ENCODE peak calls at places on chromosomes 16 and 17, in five cellular contexts. R, T, F, B and V are unnamed samples.

GRCh38 chr16:10501016-10501607 is 79.3 kb downstream of the EMP2 start:
- DNase-seq in F (no peak), R (peak; percentile 47), T (no peak), B (peak; percentile 65), V (peak; percentile 5)

GRCh38 chr16:53789159-53789558 is 85.2 kb downstream of the FTO start:
- DNase-seq in T (no peak), R (no peak), F (no peak), B (no peak), V (no peak)

GRCh38 chr16:84292032-84292431 is 2.6 kb upstream of the WFDC1 start:
- DNase-seq in F (no peak), B (no peak), R (no peak), T (no peak), V (peak; percentile 34)

GRCh38 chr16:75254359-75254837 is 3.0 kb upstream of the BCAR1 start:
- DNase-seq in T (peak; percentile 67), B (peak; percentile 54), F (no peak), R (no peak), V (peak; percentile 70)

GRCh38 chr17:43366809-43367587 is 31.8 kb upstream of the ARL4D start:
- DNase-seq in T (no peak), F (no peak), R (no peak), B (no peak), V (peak; percentile 48)

GRCh38 chr16:867421-868385 is 67.2 kb upstream of the GNG13 start:
- DNase-seq in T (no peak), F (no peak), B (no peak), R (no peak), V (no peak)

GRCh38 chr17:82064433-82065192 is 991 bp downstream of the DUS1L start:
- DNase-seq in B (no peak), R (peak; percentile 65), F (no peak), T (no peak), V (peak; percentile 24)

GRCh38 chr17:12041316-12041715 is 20.6 kb downstream of the MAP2K4 start:
- DNase-seq in T (peak; percentile 57), B (no peak), F (peak; percentile 71), R (no peak), V (no peak)

GRCh38 chr17:17300624-17301568 is 2.3 kb upstream of the NT5M start:
- DNase-seq in F (no peak), B (peak; percentile 80), R (peak; percentile 74), T (peak; percentile 47), V (peak; percentile 97)

GRCh38 chr16:5706206-5706605 is 608.6 kb upstream of the EEF2KMT start:
- DNase-seq in B (no peak), R (no peak), F (no peak), T (no peak), V (no peak)

GRCh38 chr16:22402191-22402590 is 27.8 kb upstream of the CDR2 start:
- DNase-seq in R (no peak), T (peak; percentile 58), F (no peak), B (peak; percentile 34), V (no peak)

GRCh38 chr16:66486199-66486772 is 59.2 kb downstream of the BEAN1 start:
- DNase-seq in F (no peak), R (no peak), T (no peak), B (no peak), V (no peak)

GRCh38 chr17:48487221-48487620 is 43.6 kb downstream of the HOXB1 start:
- DNase-seq in T (no peak), R (no peak), B (no peak), F (no peak), V (no peak)

GRCh38 chr17:68356520-68356919 is 65.2 kb downstream of the ARSG start:
- DNase-seq in T (no peak), B (no peak), R (no peak), F (no peak), V (no peak)

GRCh38 chr17:36593651-36594316 is 2.1 kb downstream of the DHRS11 start:
- DNase-seq in B (no peak), R (no peak), F (no peak), T (no peak), V (no peak)

GRCh38 chr17:49746791-49747490 is 17.0 kb downstream of the FAM117A start:
- DNase-seq in F (no peak), R (peak; percentile 86), T (no peak), B (no peak), V (peak; percentile 15)

GRCh38 chr17:76307299-76307965 is 644 bp downstream of the QRICH2 start:
- DNase-seq in F (no peak), T (no peak), R (no peak), B (no peak), V (no peak)

GRCh38 chr16:19316846-19317245 is 31.3 kb downstream of the CLEC19A start:
- DNase-seq in F (no peak), T (no peak), R (no peak), B (no peak), V (peak; percentile 75)

GRCh38 chr17:6508519-6509294 is 47.6 kb downstream of the PITPNM3 start:
- DNase-seq in B (no peak), T (no peak), R (no peak), F (no peak), V (no peak)

GRCh38 chr16:88330971-88331890 is 51.5 kb upstream of the ZNF469 start:
- DNase-seq in F (no peak), R (no peak), T (no peak), B (no peak), V (no peak)

GRCh38 chr16:3019594-3020246 is 448 bp upstream of the TNFRSF12A start:
- DNase-seq in T (no peak), R (no peak), B (no peak), F (no peak), V (no peak)

GRCh38 chr17:81664051-81664470 is 2.3 kb downstream of the OXLD1 start:
- DNase-seq in R (no peak), F (peak; percentile 64), B (no peak), T (no peak), V (no peak)

GRCh38 chr16:87657621-87658192 is 55.4 kb downstream of the JPH3 start:
- DNase-seq in B (peak; percentile 79), F (peak; percentile 79), R (peak; percentile 69), T (no peak), V (peak; percentile 81)

GRCh38 chr17:34351041-34351575 is 5.2 kb upstream of the CCL13 start:
- DNase-seq in T (no peak), F (no peak), B (no peak), R (no peak), V (no peak)

GRCh38 chr16:70396209-70396904 is 42.5 kb downstream of the ST3GAL2 start:
- DNase-seq in T (no peak), F (no peak), B (peak; percentile 65), R (no peak), V (no peak)

GRCh38 chr16:77434365-77435239 is at the start of gene ADAMTS18:
- DNase-seq in R (no peak), T (peak; percentile 27), F (no peak), B (no peak), V (peak; percentile 72)

GRCh38 chr16:55372792-55373488 is 48.9 kb downstream of the IRX6 start:
- DNase-seq in R (no peak), T (no peak), F (no peak), B (no peak), V (no peak)

GRCh38 chr16:8589293-8590160 is 784 bp downstream of the TMEM114 start:
- DNase-seq in R (no peak), T (no peak), F (no peak), B (no peak), V (peak; percentile 71)

GRCh38 chr17:75822119-75822799 is 21.9 kb downstream of the UNC13D start:
- DNase-seq in T (no peak), R (peak; percentile 58), F (no peak), B (peak; percentile 58), V (no peak)

GRCh38 chr17:68733241-68734176 is 132.3 kb upstream of the FAM20A start:
- DNase-seq in B (no peak), T (peak; percentile 66), F (no peak), R (no peak), V (peak; percentile 33)

GRCh38 chr16:86491643-86492030 is 18.7 kb upstream of the FOXF1 start:
- DNase-seq in B (no peak), T (no peak), F (no peak), R (no peak), V (no peak)

GRCh38 chr16:24995033-24995432 is 20.1 kb downstream of the ARHGAP17 start:
- DNase-seq in R (no peak), F (no peak), T (no peak), B (no peak), V (no peak)
- H3K79me2 ChIP-seq in R (peaks cover 4% of the 10 kb centered on the region), F (peaks cover 83% of the 10 kb centered on the region), T (peaks cover 98% of the 10 kb centered on the region), B (peaks cover 69% of the 10 kb centered on the region), V (peaks cover 100% of the 10 kb centered on the region)

GRCh38 chr17:29114141-29114540 is 66.1 kb downstream of the MYO18A start:
- DNase-seq in F (no peak), R (no peak), T (no peak), B (no peak), V (no peak)
- H3K4me2 ChIP-seq in F (no peak overlapping the region), R (no peak overlapping the region), T (no peak overlapping the region), B (no peak overlapping the region), V (no peak overlapping the region)

GRCh38 chr17:64016248-64016784 is 4.1 kb downstream of the ICAM2 start:
- DNase-seq in R (peak; percentile 49), T (peak; percentile 80), F (no peak), B (no peak), V (no peak)
- H3K79me2 ChIP-seq in R (peaks cover 89% of the 10 kb centered on the region), T (peaks cover 61% of the 10 kb centered on the region), F (no peaks in the 10 kb centered on the region), B (no peaks in the 10 kb centered on the region), V (no peaks in the 10 kb centered on the region)

DNA sequence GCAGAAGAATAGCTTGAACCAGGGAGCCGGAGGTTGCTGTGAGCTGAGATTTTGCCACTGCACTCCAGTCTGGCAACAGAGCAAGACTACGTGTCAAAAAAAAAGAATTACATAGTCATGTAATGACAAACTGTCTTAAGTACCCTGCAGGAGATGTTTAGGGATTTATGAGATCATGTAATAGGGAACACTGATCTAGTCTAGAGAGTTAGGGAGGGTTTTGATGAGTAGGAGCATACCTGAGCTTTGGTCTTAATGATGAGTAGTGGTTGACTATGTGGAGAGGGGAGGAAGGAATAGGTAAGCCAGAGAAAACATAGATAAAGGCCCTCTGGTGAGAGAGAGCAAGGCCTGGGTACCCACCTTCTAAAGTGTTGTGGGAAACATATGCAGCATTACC is 30.1 kb upstream of the NF1 start:
- DNase-seq in F (no peak), B (no peak), R (no peak), T (no peak), V (no peak)
- H3K4me2 ChIP-seq in F (no peak overlapping the region), B (no peak overlapping the region), R (no peak overlapping the region), T (no peak overlapping the region), V (no peak overlapping the region)

GRCh38 chr17:2872282-2872681 is 76.0 kb downstream of the RAP1GAP2 start:
- DNase-seq in B (no peak), F (no peak), T (no peak), R (no peak), V (peak; percentile 73)
- H3K79me2 ChIP-seq in B (no peaks in the 10 kb centered on the region), F (no peaks in the 10 kb centered on the region), T (no peaks in the 10 kb centered on the region), R (no peaks in the 10 kb centered on the region), V (peaks cover 71% of the 10 kb centered on the region)

GRCh38 chr16:11717811-11718210 is 24.8 kb downstream of the TXNDC11 start:
- DNase-seq in T (no peak), B (no peak), R (peak; percentile 64), F (no peak), V (no peak)
- H3K4me2 ChIP-seq in T (no peak overlapping the region), B (no peak overlapping the region), R (peak overlapping the region; percentile 63), F (no peak overlapping the region), V (peak overlapping the region; percentile 4)